ENCODE peak calls at places on chromosomes 12 and 14, in nine cellular contexts. S is tibial artery; P is transverse colon; N is adipocyte; D is ovary; J is CD4-positive, CD25-positive, alpha-beta regulatory T cell; Y is spleen; Q is hepatocyte; M is BE2C. K is an unnamed sample.

GRCh38 chr12:42967850-42968249 is 378.3 kb upstream of the PRICKLE1 start:
- DNase-seq in Q (no peak), Y (no peak), P (no peak), M (no peak), J (no peak), N (no peak), S (no peak), D (no peak), K (no peak)

GRCh38 chr12:123267991-123268843 is 3.4 kb downstream of the CDK2AP1 start:
- DNase-seq in N (peak; percentile 34), D (peak; percentile 30), J (no peak), M (peak; percentile 66), P (peak; percentile 20), Y (peak; percentile 83), S (no peak), Q (peak; percentile 20), K (no peak)

GRCh38 chr14:35365130-35366047 is 39.2 kb downstream of the NFKBIA start:
- DNase-seq in Y (peak; percentile 82), P (peak; percentile 68), M (no peak), S (peak; percentile 94), Q (peak; percentile 88), D (no peak), N (peak; percentile 79), J (peak; percentile 62), K (peak; percentile 75)

GRCh38 chr12:87847147-87847546 is 182.1 kb downstream of the C12orf50 start:
- DNase-seq in J (no peak), S (no peak), P (no peak), N (no peak), D (no peak), Q (no peak), Y (no peak), M (peak; percentile 15), K (no peak)

GRCh38 chr14:67514650-67515385 is 18.3 kb upstream of the PLEKHH1 start:
- DNase-seq in J (peak; percentile 63), S (peak; percentile 66), D (peak; percentile 42), P (peak; percentile 62), Y (peak; percentile 89), N (peak; percentile 73), Q (peak; percentile 66), M (peak; percentile 20), K (peak; percentile 33)

GRCh38 chr14:50812856-50813543 is 18.0 kb downstream of the NIN start:
- DNase-seq in N (no peak), Q (no peak), Y (no peak), M (no peak), D (no peak), S (no peak), J (no peak), P (no peak), K (no peak)

GRCh38 chr12:54398995-54399793 is 14.7 kb upstream of the ZNF385A start:
- DNase-seq in Q (peak; percentile 87), P (peak; percentile 85), N (peak; percentile 89), S (peak; percentile 93), D (peak; percentile 87), J (peak; percentile 85), Y (peak; percentile 94), M (peak; percentile 83), K (peak; percentile 72)

GRCh38 chr12:54680374-54680773 is 32.2 kb upstream of the DCD start:
- DNase-seq in P (peak; percentile 12), Q (no peak), N (no peak), S (no peak), J (peak; percentile 39), Y (no peak), D (no peak), M (peak; percentile 42), K (peak; percentile 33)

GRCh38 chr14:51653855-51654548 is 2.3 kb downstream of the FRMD6 start:
- DNase-seq in Q (no peak), D (no peak), J (no peak), M (no peak), Y (no peak), N (peak; percentile 39), P (no peak), S (no peak), K (no peak)

GRCh38 chr14:24329736-24330135 is 5.1 kb downstream of the ADCY4 start:
- DNase-seq in N (no peak), D (no peak), J (no peak), Y (peak; percentile 94), S (no peak), P (peak; percentile 69), M (no peak), Q (no peak), K (no peak)

GRCh38 chr14:97602438-97603117 is 805.4 kb downstream of the VRK1 start:
- DNase-seq in J (peak; percentile 92), Q (no peak), D (no peak), M (no peak), N (no peak), P (peak; percentile 29), S (no peak), Y (peak; percentile 82), K (no peak)

GRCh38 chr12:53063708-53064612 is 14.1 kb downstream of the TNS2 start:
- DNase-seq in Q (peak; percentile 15), M (no peak), D (peak; percentile 70), P (peak; percentile 22), J (no peak), N (peak; percentile 72), Y (peak; percentile 43), S (peak; percentile 95), K (peak; percentile 62)

GRCh38 chr12:79737875-79738718 is 47.3 kb upstream of the PAWR start:
- DNase-seq in Q (peak; percentile 73), P (peak; percentile 57), J (peak; percentile 63), Y (no peak), D (peak; percentile 16), S (no peak), N (peak; percentile 84), M (peak; percentile 36), K (peak; percentile 16)

GRCh38 chr12:57890191-57891120 is 43.9 kb upstream of the CTDSP2 start:
- DNase-seq in Q (no peak), Y (no peak), N (peak; percentile 32), J (no peak), D (no peak), S (no peak), P (no peak), M (no peak), K (no peak)

GRCh38 chr14:65062096-65063075 is 39.9 kb downstream of the MAX start:
- DNase-seq in J (no peak), Q (no peak), Y (no peak), S (no peak), P (no peak), N (no peak), D (no peak), M (no peak), K (no peak)

GRCh38 chr14:26595922-26596721 is 1.7 kb downstream of the NOVA1 start:
- DNase-seq in M (no peak), Y (no peak), P (no peak), S (no peak), J (no peak), D (no peak), N (peak; percentile 18), Q (peak; percentile 5), K (no peak)

GRCh38 chr14:50083467-50084337 is 32.7 kb downstream of the VCPKMT start:
- DNase-seq in D (no peak), M (no peak), N (peak; percentile 52), S (no peak), Q (no peak), Y (peak; percentile 81), P (no peak), J (peak; percentile 29), K (peak; percentile 49)

DNA sequence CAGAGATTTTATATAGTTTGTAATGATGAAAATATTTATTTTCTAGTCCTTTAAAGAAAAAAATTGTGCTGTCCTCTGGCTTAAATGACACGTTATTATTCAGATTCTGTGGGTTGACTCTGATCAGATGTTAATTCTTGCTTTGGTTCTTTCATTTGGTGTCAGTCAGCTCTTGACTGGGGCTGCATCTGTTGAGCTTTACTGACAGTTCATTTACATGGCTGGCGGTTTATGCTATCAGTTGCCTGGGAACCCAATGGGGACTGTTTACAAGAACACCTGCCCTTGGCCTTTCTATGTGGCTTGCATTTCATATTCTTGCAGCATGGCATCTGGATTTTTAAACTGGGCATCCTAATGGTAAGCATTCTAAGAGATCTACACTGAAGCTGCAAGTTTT is 667.1 kb upstream of the FBXO33 start:
- DNase-seq in D (no peak), N (no peak), P (no peak), Y (no peak), Q (no peak), M (no peak), S (no peak), J (no peak), K (no peak)
- H3K9me3 ChIP-seq in D (no peaks in the 10 kb centered on the region), N (no peaks in the 10 kb centered on the region), P (peaks cover 4% of the 10 kb centered on the region), Y (no peaks in the 10 kb centered on the region), Q (no peaks in the 10 kb centered on the region), M (no peaks in the 10 kb centered on the region), S (no peaks in the 10 kb centered on the region), J (no peaks in the 10 kb centered on the region), K (no peaks in the 10 kb centered on the region)

DNA sequence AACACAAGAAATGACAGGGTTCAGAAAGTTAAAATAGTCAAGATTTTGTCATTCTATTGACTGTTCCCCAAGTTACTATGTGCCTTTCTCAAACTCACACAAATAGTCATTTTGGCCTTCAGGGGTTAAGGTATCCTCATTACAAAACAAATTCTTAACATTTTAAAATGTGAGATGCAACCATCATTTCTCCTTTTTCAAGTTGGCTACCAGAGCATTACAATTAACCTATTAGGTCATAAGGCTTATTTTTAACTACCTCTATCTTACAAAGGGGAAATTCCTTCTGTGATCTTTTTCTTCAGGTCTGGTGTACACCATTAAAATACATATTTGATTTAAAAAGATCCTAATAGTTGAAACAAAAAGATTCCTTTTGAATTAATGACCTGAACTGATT is 61.2 kb downstream of the SLC38A1 start:
- DNase-seq in S (no peak), N (no peak), P (no peak), Y (no peak), D (no peak), Q (no peak), J (no peak), M (no peak), K (no peak)
- H3K36me3 ChIP-seq in S (peaks cover 30% of the 10 kb centered on the region), N (peaks cover 25% of the 10 kb centered on the region), P (no peaks in the 10 kb centered on the region), Y (peaks cover 48% of the 10 kb centered on the region), D (no peaks in the 10 kb centered on the region), Q (peaks cover under 1% of the 10 kb centered on the region), J (peaks cover 67% of the 10 kb centered on the region), M (peaks cover 64% of the 10 kb centered on the region), K (peaks cover 91% of the 10 kb centered on the region)

DNA sequence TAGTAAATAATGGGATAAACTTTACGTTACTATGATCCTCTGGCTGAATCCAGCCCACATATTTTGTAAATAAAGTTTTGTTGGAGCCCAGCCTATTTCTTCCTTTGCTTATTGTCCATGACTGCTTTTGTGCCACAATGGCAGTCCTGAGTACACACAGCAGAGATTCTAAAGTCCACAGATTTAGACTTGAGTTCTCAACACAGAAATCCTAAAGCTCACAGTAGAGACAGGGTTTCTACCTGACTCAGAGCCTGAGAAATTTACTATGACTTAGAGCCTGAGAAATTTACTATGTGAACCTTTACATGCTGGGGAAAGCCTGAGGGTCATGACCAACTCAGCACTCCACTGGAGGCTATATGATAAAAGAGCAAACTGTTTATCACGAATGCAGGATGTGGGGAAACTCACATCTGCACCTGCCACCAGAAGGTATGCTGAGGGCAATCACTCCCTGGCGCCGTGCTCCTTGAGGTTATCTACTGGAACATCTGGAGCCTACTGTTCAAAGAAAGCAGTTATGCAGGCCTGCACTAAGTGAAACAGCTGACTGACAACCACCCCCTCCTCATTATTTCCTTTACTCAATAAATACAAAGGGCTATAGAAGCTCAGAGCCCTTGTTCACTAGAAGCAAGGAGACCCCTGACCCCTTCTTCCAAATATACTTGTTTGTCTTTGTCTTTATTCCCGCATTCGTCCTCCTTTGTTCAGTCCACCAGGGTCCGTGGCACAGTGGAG is 52.6 kb upstream of the BICD1 start:
- DNase-seq in N (no peak), M (no peak), Q (peak; percentile 40), S (no peak), Y (no peak), D (no peak), J (peak; percentile 9), P (no peak), K (no peak)
- H3K9me3 ChIP-seq in N (no peaks in the 10 kb centered on the region), M (no peaks in the 10 kb centered on the region), Q (no peaks in the 10 kb centered on the region), S (no peaks in the 10 kb centered on the region), Y (no peaks in the 10 kb centered on the region), D (no peaks in the 10 kb centered on the region), J (peaks cover 7% of the 10 kb centered on the region), P (no peaks in the 10 kb centered on the region), K (peaks cover 3% of the 10 kb centered on the region)

GRCh38 chr14:19941668-19942067 is 11.0 kb downstream of the OR4K1 start:
- DNase-seq in J (no peak), M (no peak), Q (no peak), S (no peak), D (no peak), Y (no peak), P (no peak), N (no peak), K (no peak)
- H3K36me3 ChIP-seq in J (no peaks in the 10 kb centered on the region), M (no peaks in the 10 kb centered on the region), Q (no peaks in the 10 kb centered on the region), S (no peaks in the 10 kb centered on the region), D (no peaks in the 10 kb centered on the region), Y (no peaks in the 10 kb centered on the region), P (no peaks in the 10 kb centered on the region), N (no peaks in the 10 kb centered on the region), K (no peaks in the 10 kb centered on the region)

K was measured in MG63.